ENCODE peak calls at places on chromosomes 7 and 10, in four cellular contexts. A is heart left ventricle; J is naive thymus-derived CD4-positive, alpha-beta T cell; C is right atrium auricular region. O is an unnamed sample.

GRCh38 chr10:43042503-43043341 is 34.1 kb upstream of the RET start:
- DNase-seq in A (no peak), C (no peak), J (no peak), O (peak; percentile 87)

GRCh38 chr10:80468002-80468401 is 13.9 kb downstream of the TSPAN14 start:
- DNase-seq in A (peak; percentile 77), J (no peak), C (peak; percentile 84), O (peak; percentile 89)

GRCh38 chr10:59181668-59182067 is 5.2 kb downstream of the PHYHIPL start:
- DNase-seq in A (no peak), C (no peak), J (no peak), O (peak; percentile 60)

GRCh38 chr7:44163591-44163990 is 22.5 kb upstream of the MYL7 start:
- DNase-seq in J (no peak), A (no peak), C (no peak), O (no peak)

GRCh38 chr7:85474234-85474633 is 287.4 kb upstream of the SEMA3D start:
- DNase-seq in J (no peak), A (no peak), C (no peak), O (no peak)

GRCh38 chr10:12097791-12098190 is 29.0 kb downstream of the DHTKD1 start:
- DNase-seq in A (no peak), C (no peak), J (no peak), O (no peak)

GRCh38 chr7:64300641-64301405 is 12.9 kb upstream of the ZNF736 start:
- DNase-seq in A (no peak), C (peak; percentile 48), J (no peak), O (no peak)

GRCh38 chr10:4506087-4506486 is 319.9 kb upstream of the AKR1E2 start:
- DNase-seq in C (no peak), J (no peak), A (no peak), O (no peak)

GRCh38 chr7:70640266-70640833 is 491.6 kb upstream of the GALNT17 start:
- DNase-seq in C (no peak), J (no peak), A (no peak), O (no peak)

GRCh38 chr10:73110345-73110849 is at the start of gene NUDT13:
- DNase-seq in A (peak; percentile 80), C (peak; percentile 80), J (peak; percentile 30), O (peak; percentile 78)

GRCh38 chr7:157384301-157384700 is 47.5 kb downstream of the DNAJB6 start:
- DNase-seq in A (no peak), C (no peak), J (no peak), O (no peak)

GRCh38 chr10:44352316-44353127 is 32.4 kb downstream of the CXCL12 start:
- DNase-seq in A (peak; percentile 64), J (no peak), C (no peak), O (no peak)

GRCh38 chr7:133190172-133190528 is 62.7 kb upstream of the EXOC4 start:
- DNase-seq in J (no peak), C (no peak), A (no peak), O (no peak)

GRCh38 chr7:155449008-155449879 is 8.7 kb upstream of the EN2 start:
- DNase-seq in C (no peak), J (no peak), A (no peak), O (peak; percentile 88)

GRCh38 chr7:140595468-140596147 is 45.0 kb downstream of the DENND2A start:
- DNase-seq in C (no peak), J (no peak), A (no peak), O (peak; percentile 49)

GRCh38 chr7:158378978-158379377 is 208.6 kb downstream of the PTPRN2 start:
- DNase-seq in A (no peak), C (no peak), J (no peak), O (no peak)

GRCh38 chr10:43206391-43207235 is 60.3 kb downstream of the RASGEF1A start:
- DNase-seq in A (peak; percentile 11), C (no peak), J (peak; percentile 18), O (peak; percentile 31)

GRCh38 chr7:22805227-22805626 is 17.4 kb downstream of the TOMM7 start:
- DNase-seq in J (no peak), A (no peak), C (no peak), O (no peak)

GRCh38 chr7:123494193-123494796 is 40.1 kb downstream of the IQUB start:
- DNase-seq in J (no peak), C (no peak), A (no peak), O (peak; percentile 10)

GRCh38 chr10:101065479-101066145 is 3.8 kb downstream of the KAZALD1 start:
- DNase-seq in A (no peak), J (no peak), C (no peak), O (no peak)
- H3K4me3 ChIP-seq in A (peak overlapping the region; percentile 60), J (no peak overlapping the region), C (peak overlapping the region; percentile 61), O (no peak overlapping the region)

GRCh38 chr7:1591876-1592275 is 22.0 kb upstream of the PSMG3 start:
- DNase-seq in J (no peak), C (no peak), A (no peak), O (no peak)
- H3K27me3 ChIP-seq in J (peaks cover 8% of the 10 kb centered on the region), C (no peaks in the 10 kb centered on the region), A (peaks cover 55% of the 10 kb centered on the region), O (no peaks in the 10 kb centered on the region)

DNA sequence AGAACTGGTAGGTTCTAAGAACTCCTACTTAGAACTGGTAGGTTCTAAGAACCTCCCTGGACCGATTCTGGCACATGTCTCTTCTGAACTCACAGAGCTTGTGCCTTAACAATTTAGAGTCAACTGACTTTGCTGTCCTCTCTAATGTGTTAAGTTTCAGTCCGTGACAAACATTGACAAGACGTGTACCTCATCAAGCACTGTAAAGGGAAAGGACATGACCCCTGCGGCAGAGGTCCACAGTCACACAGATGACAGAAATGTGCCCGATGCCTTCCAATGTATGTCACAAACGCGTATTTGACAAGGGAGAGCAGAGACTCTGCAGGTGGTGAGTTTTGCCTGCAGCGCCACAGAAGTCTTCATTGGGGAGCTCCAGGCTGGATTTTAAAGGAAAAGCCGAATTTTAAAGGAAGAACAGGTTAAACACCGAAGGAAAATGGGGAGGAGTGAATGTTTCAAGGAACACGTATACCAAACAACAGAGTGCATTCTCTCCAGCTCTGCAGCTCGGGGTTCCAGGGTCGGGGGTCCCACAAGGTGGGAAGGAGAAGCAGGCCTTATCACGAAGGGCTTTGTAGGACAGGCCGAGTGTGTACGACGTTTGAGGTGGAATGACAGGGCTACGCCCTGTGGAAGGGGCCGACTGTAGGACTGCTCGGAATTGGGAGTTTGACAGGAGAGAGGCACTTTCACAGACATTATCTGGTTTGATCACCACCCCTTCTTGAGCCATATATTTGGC is 161.2 kb upstream of the KLF14 start:
- DNase-seq in C (no peak), J (no peak), A (no peak), O (no peak)
- H3K36me3 ChIP-seq in C (peaks cover 39% of the 10 kb centered on the region), J (peaks cover 51% of the 10 kb centered on the region), A (peaks cover 43% of the 10 kb centered on the region), O (no peaks in the 10 kb centered on the region)

GRCh38 chr7:911791-912480 is 35.6 kb downstream of the GET4 start:
- DNase-seq in C (no peak), J (no peak), A (no peak), O (no peak)
- H3K4me3 ChIP-seq in C (no peak overlapping the region), J (no peak overlapping the region), A (no peak overlapping the region), O (no peak overlapping the region)

DNA sequence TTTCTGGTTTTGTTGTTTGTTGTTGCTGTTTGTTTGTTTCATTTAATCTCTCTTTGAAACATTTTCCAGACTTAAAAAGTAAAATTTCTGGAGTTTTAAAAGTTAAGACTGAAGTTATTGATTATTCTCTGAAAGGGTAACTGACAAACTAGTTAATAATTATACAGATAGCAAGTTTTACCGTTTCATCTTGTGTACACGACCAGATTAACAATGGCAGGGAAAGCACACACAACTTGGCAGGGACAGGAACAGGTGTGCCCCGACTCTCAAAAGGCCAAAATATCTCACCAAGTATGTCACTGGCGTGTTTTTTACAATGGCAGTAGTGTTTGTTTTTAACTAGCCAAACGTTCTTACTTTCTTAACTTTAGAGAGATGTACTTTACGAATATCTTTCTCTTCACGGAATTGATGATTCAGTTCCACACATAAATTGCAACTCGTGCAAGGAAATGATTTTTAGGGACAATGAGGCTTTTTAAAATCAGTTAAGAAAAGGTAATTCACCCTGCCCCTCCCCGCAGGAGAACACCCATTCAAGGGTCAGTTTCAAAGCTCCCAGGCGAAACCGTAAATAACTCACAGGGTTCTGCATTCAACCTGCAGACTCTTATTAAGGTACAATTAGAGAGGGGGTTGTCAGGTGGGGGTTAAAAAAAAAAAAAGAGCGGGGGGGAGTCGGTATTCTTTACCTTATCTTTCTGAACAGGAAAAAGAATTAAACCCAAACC is 3.5 kb downstream of the CTBP2 start:
- DNase-seq in J (no peak), C (no peak), A (no peak), O (no peak)
- H3K27me3 ChIP-seq in J (no peaks in the 10 kb centered on the region), C (no peaks in the 10 kb centered on the region), A (no peaks in the 10 kb centered on the region), O (no peaks in the 10 kb centered on the region)

DNA sequence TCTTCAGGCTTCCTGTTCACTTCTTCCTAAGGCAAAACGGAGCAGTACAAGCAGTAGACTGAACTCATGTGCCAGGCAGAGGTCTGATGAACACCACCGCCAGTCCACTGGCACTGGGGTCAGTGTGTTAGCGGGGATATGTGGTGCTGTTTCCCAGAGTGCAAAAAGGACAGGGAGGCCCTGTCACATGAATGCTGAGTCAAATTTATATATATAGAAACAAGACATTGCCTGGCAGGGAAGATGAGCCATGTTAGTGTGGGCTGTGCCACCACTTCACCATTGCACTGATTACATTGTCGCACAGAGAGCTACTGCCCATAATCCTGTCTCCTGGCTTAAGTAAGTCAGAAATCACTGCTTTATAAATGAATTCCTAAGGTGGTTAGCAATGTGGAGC is 122.2 kb upstream of the AMPH start:
- DNase-seq in J (no peak), C (no peak), A (peak; percentile 32), O (no peak)
- H3K36me3 ChIP-seq in J (peaks cover 51% of the 10 kb centered on the region), C (peaks cover 3% of the 10 kb centered on the region), A (peaks cover 79% of the 10 kb centered on the region), O (no peaks in the 10 kb centered on the region)

GRCh38 chr10:48605786-48606529 is 1.1 kb upstream of the ARHGAP22 start:
- DNase-seq in A (no peak), J (no peak), C (peak; percentile 42), O (no peak)
- H3K4me3 ChIP-seq in A (no peak overlapping the region), J (no peak overlapping the region), C (no peak overlapping the region), O (no peak overlapping the region)

GRCh38 chr10:101099901-101100300 is 31.2 kb upstream of the TLX1 start:
- DNase-seq in A (no peak), J (no peak), C (no peak), O (no peak)
- H3K27me3 ChIP-seq in A (peaks cover 47% of the 10 kb centered on the region), J (peaks cover 5% of the 10 kb centered on the region), C (peaks cover 4% of the 10 kb centered on the region), O (peaks cover 17% of the 10 kb centered on the region)

GRCh38 chr7:149431486-149432120 is 29.3 kb downstream of the ZNF777 start:
- DNase-seq in C (no peak), J (no peak), A (no peak), O (no peak)
- H3K36me3 ChIP-seq in C (peaks cover 36% of the 10 kb centered on the region), J (peaks cover 55% of the 10 kb centered on the region), A (peaks cover 62% of the 10 kb centered on the region), O (no peaks in the 10 kb centered on the region)

DNA sequence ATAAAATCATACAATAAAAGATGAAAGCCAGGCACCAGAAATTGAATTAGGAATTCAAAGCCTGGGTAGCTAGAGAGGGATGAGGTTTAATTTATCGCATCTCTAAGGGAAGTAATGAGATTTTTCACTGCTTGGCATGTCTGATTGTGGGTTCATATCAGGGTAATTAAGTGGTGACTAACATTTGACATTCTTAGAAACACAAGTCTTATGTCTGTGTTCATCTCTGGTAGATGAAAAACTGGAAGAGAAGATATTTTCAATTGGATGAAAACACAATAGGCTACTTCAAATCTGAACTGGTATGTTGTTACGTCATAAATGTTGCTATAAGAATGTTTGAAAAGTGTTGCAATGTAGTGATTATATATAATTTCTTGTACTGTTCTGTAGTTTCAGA is 36.8 kb upstream of the ARMS2 start:
- DNase-seq in J (no peak), C (no peak), A (no peak), O (no peak)
- H3K4me3 ChIP-seq in J (no peak overlapping the region), C (no peak overlapping the region), A (no peak overlapping the region), O (no peak overlapping the region)

O was measured in H7.